ENCODE peak calls at places on chromosomes 16 and 17, in seven cellular contexts. G, C, X, K, J, H and F are unnamed samples.
A peak's percentile ranks its signal among the peaks of the same experiment; 100 is the strongest.

GRCh38 chr16:11101695-11102522 is 154.1 kb downstream of the SOCS1 start:
- DNase-seq in G (no peak), C (no peak), X (no peak), K (no peak), J (no peak), H (no peak), F (no peak)

GRCh38 chr16:67277294-67277998 is 1.9 kb upstream of the PLEKHG4 start:
- DNase-seq in G (no peak), C (peak; percentile 77), X (no peak), K (no peak), J (no peak), H (peak; percentile 11), F (peak; percentile 94)

GRCh38 chr16:85304337-85304736 is 192.1 kb upstream of the CIBAR2 start:
- DNase-seq in G (no peak), C (no peak), X (no peak), K (no peak), J (no peak), H (no peak), F (no peak)

GRCh38 chr17:45338023-45338781 is 21.4 kb upstream of the MAP3K14 start:
- DNase-seq in G (no peak), C (no peak), X (peak; percentile 59), K (peak; percentile 72), J (no peak), H (peak; percentile 57), F (no peak)

GRCh38 chr17:66165537-66166123 is 26.3 kb downstream of the CEP112 start:
- DNase-seq in G (no peak), C (peak; percentile 72), X (no peak), K (no peak), J (peak; percentile 64), H (no peak), F (peak; percentile 19)

GRCh38 chr16:85029413-85029794 is 1.8 kb downstream of the KIAA0513 start:
- DNase-seq in G (no peak), C (no peak), X (no peak), K (no peak), J (no peak), H (no peak), F (peak; percentile 73)

GRCh38 chr17:41345992-41346391 is 4.6 kb downstream of the KRT33A start:
- DNase-seq in G (no peak), C (no peak), X (no peak), K (no peak), J (no peak), H (no peak), F (no peak)

GRCh38 chr16:47142469-47143328 is 1.0 kb downstream of the NETO2 start:
- DNase-seq in G (no peak), C (peak; percentile 36), X (peak; percentile 11), K (peak; percentile 84), J (peak; percentile 28), H (peak; percentile 35), F (peak; percentile 37)

GRCh38 chr16:66735891-66736290 is 15.5 kb downstream of the DYNC1LI2 start:
- DNase-seq in G (no peak), C (no peak), X (no peak), K (no peak), J (no peak), H (no peak), F (no peak)

GRCh38 chr17:82127704-82128103 is 29.7 kb upstream of the FASN start:
- DNase-seq in G (no peak), C (no peak), X (no peak), K (no peak), J (no peak), H (no peak), F (no peak)

DNA sequence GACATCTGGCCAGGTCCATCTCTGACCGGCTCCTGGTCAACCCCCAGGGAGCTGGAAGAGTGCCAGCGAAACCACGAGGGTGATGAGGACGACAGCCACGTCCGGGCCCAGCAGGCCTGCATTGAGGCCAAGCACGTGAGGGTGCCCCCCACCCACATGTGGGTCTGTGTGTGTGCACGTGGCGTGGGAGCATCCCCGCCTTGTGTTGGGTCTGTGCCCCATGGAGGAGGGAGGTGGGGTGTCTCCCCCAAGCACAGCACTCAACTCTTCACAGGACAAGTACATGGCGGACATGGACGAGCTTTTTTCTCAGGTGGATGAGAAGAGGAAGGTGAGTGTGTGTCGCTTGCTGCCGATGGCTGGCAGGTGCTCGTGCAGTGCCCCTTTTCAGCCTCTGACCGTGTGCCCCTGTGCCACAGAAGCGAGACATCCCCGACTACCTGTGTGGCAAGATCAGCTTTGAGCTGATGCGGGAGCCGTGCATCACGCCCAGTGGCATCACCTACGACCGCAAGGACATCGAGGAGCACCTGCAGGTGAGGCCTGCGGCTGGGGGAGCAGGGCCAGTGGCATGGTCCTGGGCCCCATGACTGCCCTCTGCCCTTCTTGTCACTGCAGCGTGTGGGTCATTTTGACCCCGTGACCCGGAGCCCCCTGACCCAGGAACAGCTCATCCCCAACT is 1.7 kb downstream of the STUB1 start:
- DNase-seq in G (no peak), C (no peak), X (no peak), K (no peak), J (no peak), H (no peak), F (peak; percentile 74)
- H3K4me3 ChIP-seq in G (no peak overlapping the region), C (peak overlapping the region; percentile 74), X (no peak overlapping the region), K (no peak overlapping the region), J (peak overlapping the region; percentile 71), H (no peak overlapping the region), F (no peak overlapping the region)

DNA sequence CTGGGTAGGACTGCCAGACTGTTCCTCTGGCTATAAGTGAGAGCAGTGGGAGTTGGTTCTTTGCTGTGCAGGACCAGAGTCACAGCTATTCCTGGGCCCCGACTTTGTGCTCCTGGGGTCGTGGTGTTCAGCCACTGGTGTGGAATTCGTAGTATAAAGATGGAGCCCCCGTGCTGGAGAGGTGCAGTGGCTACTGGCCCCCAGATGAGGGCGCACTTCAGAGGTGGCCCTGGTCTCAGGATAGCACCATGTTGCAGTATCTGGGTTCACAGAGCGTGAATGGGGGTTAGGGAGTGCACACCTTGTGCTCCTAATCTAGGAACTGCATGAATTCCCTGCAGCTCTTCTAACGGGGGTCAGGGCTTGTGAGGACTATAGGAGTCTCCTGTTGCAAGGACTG is 21.1 kb downstream of the TANC2 start:
- DNase-seq in G (no peak), C (no peak), X (no peak), K (no peak), J (peak; percentile 65), H (no peak), F (no peak)
- TF ChIP-seq CTCF in G (no peak), C (peak; percentile 17), X (no peak), K (no peak), J (peak; percentile 77), H (no peak), F (no peak)

GRCh38 chr17:74453665-74454196 is 12.7 kb upstream of the CD300A start:
- DNase-seq in G (peak; percentile 89), C (peak; percentile 77), X (no peak), K (no peak), J (no peak), H (no peak), F (no peak)

GRCh38 chr17:74454197-74455024 is 12.0 kb upstream of the CD300A start:
- DNase-seq in G (no peak), C (no peak), X (peak; percentile 94), K (peak; percentile 96), J (peak; percentile 92), H (peak; percentile 97), F (no peak)

GRCh38 chr17:74451557-74451956 is 14.9 kb upstream of the CD300A start:
- DNase-seq in G (no peak), C (no peak), X (no peak), K (no peak), J (no peak), H (no peak), F (no peak)

GRCh38 chr17:74452027-74452840 is 14.2 kb upstream of the CD300A start:
- DNase-seq in G (no peak), C (no peak), X (no peak), K (no peak), J (no peak), H (peak; percentile 67), F (no peak)

DNA sequence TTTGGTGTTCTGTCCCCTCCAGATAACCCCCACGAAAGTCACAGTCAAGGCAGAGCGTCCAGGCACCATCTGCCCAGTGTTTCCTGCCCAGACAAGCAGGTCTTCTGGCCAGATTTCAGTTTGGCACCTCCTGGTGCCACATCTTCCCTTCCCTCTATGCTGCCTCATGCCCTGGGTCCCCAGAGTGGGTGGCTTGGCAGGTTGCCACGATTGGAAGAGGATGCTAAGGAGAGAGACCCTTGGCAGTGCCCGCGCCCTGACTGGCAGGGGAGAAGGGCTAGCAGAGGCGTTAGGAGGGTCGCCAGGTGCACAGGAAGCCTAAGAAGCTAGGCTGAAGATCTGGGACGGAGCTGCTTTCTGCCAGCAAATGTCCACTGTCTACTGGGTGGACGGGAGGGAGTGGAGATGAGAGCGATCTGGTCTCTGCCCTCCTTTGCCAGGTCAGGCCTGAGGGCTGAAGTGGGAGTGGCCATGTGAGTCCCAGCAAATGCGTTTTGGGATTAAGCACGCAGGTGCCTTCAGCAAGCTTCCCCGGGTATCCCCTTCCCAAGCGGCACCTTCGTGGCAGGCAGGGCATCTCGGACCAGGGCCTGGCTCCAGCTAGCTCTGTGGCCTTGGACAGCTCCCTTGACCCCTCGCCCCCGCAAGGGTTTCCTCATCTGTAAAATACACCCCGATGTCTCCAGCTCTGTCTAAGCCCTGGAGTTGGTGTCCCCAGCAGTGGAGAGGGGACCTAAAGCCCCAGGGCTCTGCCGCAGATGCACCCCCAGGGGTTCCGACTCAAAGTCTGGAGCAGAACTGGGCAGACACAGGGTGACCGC is 13.4 kb upstream of the CD300A start:
- DNase-seq in G (no peak), C (no peak), X (no peak), K (no peak), J (no peak), H (no peak), F (peak; percentile 32)
- H3K4me3 ChIP-seq in G (peak overlapping the region; percentile 31), C (peak overlapping the region; percentile 44), X (no peak overlapping the region), K (peak overlapping the region; percentile 43), J (peak overlapping the region; percentile 66), H (no peak overlapping the region), F (peak overlapping the region; percentile 36)

GRCh38 chr16:83900611-83901010 is 1.7 kb downstream of the MLYCD start:
- DNase-seq in G (no peak), C (no peak), X (no peak), K (no peak), J (no peak), H (no peak), F (no peak)

GRCh38 chr16:83901101-83901500 is 2.2 kb downstream of the MLYCD start:
- DNase-seq in G (no peak), C (no peak), X (no peak), K (no peak), J (no peak), H (no peak), F (no peak)

GRCh38 chr16:83899978-83900377 is 1.1 kb downstream of the MLYCD start:
- DNase-seq in G (no peak), C (no peak), X (no peak), K (no peak), J (no peak), H (no peak), F (no peak)

GRCh38 chr16:83898463-83899271 is at the start of gene MLYCD:
- DNase-seq in G (peak; percentile 69), C (peak; percentile 55), X (peak; percentile 84), K (peak; percentile 95), J (peak; percentile 91), H (peak; percentile 93), F (peak; percentile 91)

DNA sequence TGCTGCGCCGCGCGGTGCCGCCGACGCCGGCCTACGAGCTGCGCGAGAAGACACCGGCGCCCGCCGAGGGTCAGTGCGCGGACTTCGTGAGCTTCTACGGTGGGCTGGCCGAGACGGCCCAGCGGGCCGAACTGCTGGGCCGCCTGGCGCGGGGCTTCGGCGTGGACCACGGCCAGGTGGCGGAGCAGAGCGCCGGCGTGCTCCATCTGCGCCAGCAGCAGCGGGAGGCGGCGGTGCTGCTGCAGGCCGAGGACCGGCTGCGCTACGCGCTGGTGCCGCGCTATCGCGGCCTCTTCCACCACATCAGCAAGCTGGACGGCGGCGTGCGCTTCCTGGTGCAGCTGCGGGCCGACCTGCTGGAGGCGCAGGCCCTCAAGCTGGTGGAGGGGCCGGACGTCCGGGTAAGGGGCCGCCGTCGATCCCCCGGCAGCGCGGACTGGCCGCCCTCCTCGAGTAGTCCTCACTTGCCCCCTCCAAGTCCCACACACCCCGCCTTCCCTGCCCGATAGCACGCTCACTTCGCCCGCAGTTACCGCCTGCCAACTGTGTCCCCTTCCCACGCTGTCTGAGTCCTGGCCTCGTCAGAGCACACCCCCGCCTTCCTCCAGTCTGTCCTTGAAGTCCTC is 470 bp downstream of the MLYCD start:
- DNase-seq in G (no peak), C (peak; percentile 35), X (peak; percentile 31), K (peak; percentile 90), J (peak; percentile 73), H (peak; percentile 62), F (peak; percentile 60)
- TF ChIP-seq CTCF in G (no peak), C (no peak), X (no peak), K (no peak), J (no peak), H (no peak), F (no peak)